ENCODE peak calls at places on chromosomes 7 and 10, in five cellular contexts. S, A, B, J and E are unnamed samples.

GRCh38 chr7:108158766-108159165 is 28.6 kb upstream of the LAMB4 start:
- DNase-seq in A (no peak), J (no peak), B (no peak), S (no peak), E (no peak)

GRCh38 chr7:94975316-94975715 is 67.9 kb downstream of the PPP1R9A start:
- DNase-seq in J (no peak), B (no peak), A (peak; percentile 21), S (peak; percentile 11), E (no peak)

GRCh38 chr10:125201108-125201524 is 40.8 kb upstream of the CTBP2 start:
- DNase-seq in B (no peak), J (peak; percentile 16), A (peak; percentile 7), S (no peak), E (no peak)

GRCh38 chr7:87474533-87475358 is 734 bp downstream of the ABCB4 start:
- DNase-seq in B (no peak), S (no peak), J (no peak), A (peak; percentile 29), E (peak; percentile 38)

GRCh38 chr7:85095357-85095756 is 91.5 kb downstream of the SEMA3D start:
- DNase-seq in B (no peak), S (no peak), A (no peak), J (no peak), E (no peak)

GRCh38 chr7:40571796-40572195 is 437.0 kb downstream of the SUGCT start:
- DNase-seq in J (no peak), B (no peak), A (peak; percentile 84), S (no peak), E (no peak)

GRCh38 chr7:74092321-74092963 is 8.8 kb downstream of the LIMK1 start:
- DNase-seq in B (peak; percentile 57), J (no peak), S (no peak), A (no peak), E (no peak)

GRCh38 chr7:140176271-140176701 is 497 bp downstream of the KDM7A start:
- DNase-seq in A (peak; percentile 5), S (no peak), B (peak; percentile 50), J (no peak), E (no peak)

GRCh38 chr7:38580485-38580884 is 50.7 kb downstream of the AMPH start:
- DNase-seq in J (no peak), A (no peak), S (no peak), B (no peak), E (no peak)

GRCh38 chr7:127755529-127755928 is 103.5 kb downstream of the SND1 start:
- DNase-seq in S (no peak), A (no peak), J (no peak), B (no peak), E (no peak)

GRCh38 chr7:157685430-157686284 is 348.9 kb downstream of the DNAJB6 start:
- DNase-seq in A (no peak), J (peak; percentile 77), B (no peak), S (no peak), E (no peak)

GRCh38 chr10:119451305-119451896 is 91.1 kb downstream of the RGS10 start:
- DNase-seq in S (no peak), B (peak; percentile 33), J (no peak), A (no peak), E (no peak)

GRCh38 chr7:113256883-113257531 is 138.7 kb upstream of the SMIM30 start:
- DNase-seq in B (no peak), A (no peak), J (no peak), S (no peak), E (no peak)

GRCh38 chr7:6092953-6093354 is 61.8 kb downstream of the ANKRD61 start:
- DNase-seq in S (peak; percentile 31), J (no peak), A (no peak), B (no peak), E (no peak)

GRCh38 chr7:46385662-46386309 is 464.7 kb upstream of the IGFBP3 start:
- DNase-seq in S (no peak), A (peak; percentile 87), B (no peak), J (no peak), E (no peak)

GRCh38 chr7:26005683-26006410 is 146.2 kb upstream of the NFE2L3 start:
- DNase-seq in B (no peak), S (no peak), J (no peak), A (no peak), E (peak; percentile 66)

GRCh38 chr10:22612316-22612715 is 102.1 kb downstream of the PIP4K2A start:
- DNase-seq in S (no peak), A (no peak), B (no peak), J (no peak), E (no peak)

GRCh38 chr10:66747451-66747850 is 178.4 kb upstream of the LRRTM3 start:
- DNase-seq in A (peak; percentile 20), J (no peak), S (no peak), B (no peak), E (no peak)

GRCh38 chr7:108190891-108191290 is 60.7 kb upstream of the LAMB4 start:
- DNase-seq in S (no peak), A (no peak), B (no peak), J (no peak), E (no peak)

GRCh38 chr10:88731296-88731695 is 25.2 kb downstream of the LIPK start:
- DNase-seq in J (no peak), B (peak; percentile 80), A (no peak), S (no peak), E (peak; percentile 64)

GRCh38 chr10:6014241-6014761 is 37.0 kb upstream of the IL15RA start:
- DNase-seq in B (no peak), A (peak; percentile 17), J (no peak), S (peak; percentile 34), E (peak; percentile 93)

GRCh38 chr7:149558149-149558861 is 60.7 kb upstream of the ZNF746 start:
- DNase-seq in J (no peak), A (peak; percentile 48), S (no peak), B (no peak), E (no peak)

GRCh38 chr10:69101451-69102095 is 13.7 kb downstream of the SRGN start:
- DNase-seq in A (no peak), J (peak; percentile 24), B (no peak), S (no peak), E (no peak)

GRCh38 chr7:81740403-81740802 is 29.4 kb downstream of the HGF start:
- DNase-seq in S (no peak), B (no peak), A (no peak), J (no peak), E (no peak)
- H3K4me3 ChIP-seq in S (no peak overlapping the region), B (no peak overlapping the region), A (no peak overlapping the region), J (no peak overlapping the region), E (no peak overlapping the region)

GRCh38 chr7:886626-887487 is 10.5 kb downstream of the GET4 start:
- DNase-seq in S (no peak), A (no peak), B (peak; percentile 38), J (no peak), E (peak; percentile 48)

GRCh38 chr7:887488-887820 is 11.1 kb downstream of the GET4 start:
- DNase-seq in S (no peak), J (no peak), B (peak; percentile 38), A (no peak), E (peak; percentile 18)

GRCh38 chr7:884191-885003 is 8.0 kb downstream of the GET4 start:
- DNase-seq in S (no peak), J (no peak), A (no peak), B (no peak), E (peak; percentile 52)

GRCh38 chr7:885261-885892 is 9.0 kb downstream of the GET4 start:
- DNase-seq in A (no peak), S (no peak), B (peak; percentile 38), J (no peak), E (peak; percentile 24)

DNA sequence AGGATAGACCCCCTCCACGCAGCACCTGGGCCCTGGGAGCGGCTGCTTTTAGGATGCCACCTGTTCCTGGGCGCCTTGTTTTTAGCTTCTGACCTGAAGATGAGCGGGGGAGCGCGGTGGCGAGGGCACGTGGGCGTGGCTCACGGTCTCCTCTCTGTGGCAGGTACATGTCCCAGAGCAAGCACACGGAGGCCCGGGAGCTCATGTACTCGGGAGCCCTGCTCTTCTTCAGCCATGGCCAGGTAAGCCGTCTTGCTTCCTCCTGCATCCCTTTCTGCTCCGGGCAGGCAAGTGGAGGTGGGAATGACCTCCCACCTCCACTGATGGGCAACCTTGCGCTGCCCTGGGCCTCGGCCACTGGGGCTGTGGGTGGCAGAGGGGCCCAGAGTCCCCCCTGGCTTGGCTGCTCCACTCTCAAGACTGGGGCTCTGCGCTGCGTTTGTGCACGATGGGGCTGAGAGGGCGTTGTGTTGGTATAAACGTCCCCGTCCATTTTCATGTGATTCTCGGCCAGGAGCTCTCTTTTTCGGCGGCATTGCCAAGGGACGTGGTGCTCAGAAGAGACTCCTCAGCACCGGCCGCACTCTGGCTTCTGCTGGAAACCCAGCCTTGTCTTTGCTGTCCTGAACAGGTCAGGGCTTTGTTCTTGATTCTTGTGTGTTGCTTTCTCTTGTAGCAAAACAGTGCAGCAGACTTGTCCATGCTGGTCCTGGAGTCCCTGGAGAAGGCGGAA is 9.7 kb downstream of the GET4 start:
- DNase-seq in A (no peak), S (no peak), J (no peak), B (peak; percentile 37), E (peak; percentile 10)
- H3K4me3 ChIP-seq in A (no peak overlapping the region), S (no peak overlapping the region), J (no peak overlapping the region), B (no peak overlapping the region), E (no peak overlapping the region)

DNA sequence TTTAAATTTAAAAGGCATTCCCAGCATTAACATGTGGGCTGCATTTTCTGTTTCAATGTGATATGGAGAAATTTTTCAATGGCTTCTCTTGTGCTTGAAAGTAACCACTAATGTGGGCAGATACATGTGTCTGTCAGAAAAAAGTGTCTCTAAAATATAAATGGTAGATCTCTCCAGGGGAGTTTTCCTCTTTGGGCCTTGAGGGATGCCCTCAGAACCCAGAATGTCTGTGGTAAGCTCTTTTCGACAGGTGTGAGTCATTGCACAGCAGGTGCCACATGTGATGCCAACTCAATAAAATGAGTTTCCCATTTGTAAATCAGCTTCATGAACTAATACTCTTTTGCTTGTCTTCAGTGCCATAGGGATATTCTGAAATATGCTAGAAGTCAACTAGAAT is 221.0 kb downstream of the SEMA3E start:
- DNase-seq in B (no peak), A (no peak), S (no peak), J (no peak), E (no peak)
- H3K4me3 ChIP-seq in B (no peak overlapping the region), A (no peak overlapping the region), S (no peak overlapping the region), J (no peak overlapping the region), E (no peak overlapping the region)

DNA sequence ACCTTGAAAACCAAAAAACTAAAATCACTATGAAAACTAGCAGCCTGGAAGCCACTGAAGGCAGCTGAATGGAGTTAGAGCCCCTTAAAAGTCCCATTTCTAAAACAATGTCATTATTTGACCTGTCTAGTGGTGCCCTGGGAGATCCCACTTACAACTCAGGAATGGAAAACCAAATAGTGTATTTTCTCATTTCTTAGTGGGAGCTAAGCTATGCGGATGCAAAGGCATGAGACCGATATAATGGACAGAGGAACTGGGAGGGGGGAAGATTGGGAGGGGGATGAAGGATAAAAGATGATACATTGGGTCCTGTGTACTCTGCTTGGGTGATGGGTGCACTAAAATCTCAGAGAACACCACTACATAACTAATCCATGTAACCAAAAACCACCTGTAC is 9.8 kb upstream of the GIMAP2 start:
- DNase-seq in B (no peak), S (no peak), A (no peak), J (no peak), E (no peak)
- H3K4me3 ChIP-seq in B (no peak overlapping the region), S (no peak overlapping the region), A (no peak overlapping the region), J (no peak overlapping the region), E (no peak overlapping the region)